ENCODE peak calls at places on chromosome 6, in four cellular contexts. G, P, V and N are unnamed samples.

GRCh38 chr6:160275511-160276003 is 16.9 kb upstream of the SLC22A2 start:
- DNase-seq in G (no peak), P (peak; percentile 95), V (no peak), N (no peak)

GRCh38 chr6:31609519-31610406 is 5.3 kb upstream of the AIF1 start:
- DNase-seq in G (no peak), P (no peak), V (peak; percentile 93), N (no peak)

GRCh38 chr6:94622784-94623183 is 954.6 kb upstream of the MANEA start:
- DNase-seq in G (no peak), P (no peak), V (no peak), N (no peak)

GRCh38 chr6:98880486-98880885 is 46.1 kb downstream of the POU3F2 start:
- DNase-seq in G (no peak), P (no peak), V (peak; percentile 92), N (no peak)

GRCh38 chr6:111485316-111485715 is 2.3 kb upstream of the REV3L start:
- DNase-seq in G (no peak), P (no peak), V (no peak), N (no peak)

GRCh38 chr6:152308306-152308705 is 328.9 kb downstream of the SYNE1 start:
- DNase-seq in G (no peak), P (no peak), V (no peak), N (no peak)

GRCh38 chr6:48068326-48069191 is 42.4 kb downstream of the PTCHD4 start:
- DNase-seq in G (no peak), P (no peak), V (peak; percentile 90), N (no peak)

GRCh38 chr6:122620428-122620827 is 10.2 kb downstream of the PKIB start:
- DNase-seq in G (no peak), P (no peak), V (peak; percentile 94), N (no peak)

GRCh38 chr6:8627085-8627861 is 191.9 kb upstream of the SLC35B3 start:
- DNase-seq in G (no peak), P (no peak), V (no peak), N (no peak)

GRCh38 chr6:129628101-129628815 is 81.7 kb downstream of the ARHGAP18 start:
- DNase-seq in G (no peak), P (no peak), V (no peak), N (no peak)

GRCh38 chr6:124393536-124393935 is 568.7 kb upstream of the RNF217 start:
- DNase-seq in G (no peak), P (no peak), V (peak; percentile 40), N (no peak)

GRCh38 chr6:79431469-79431868 is 105.8 kb downstream of the LCA5 start:
- DNase-seq in G (no peak), P (no peak), V (peak; percentile 14), N (no peak)

GRCh38 chr6:5833120-5833519 is 173.6 kb downstream of the NRN1 start:
- DNase-seq in G (no peak), P (no peak), V (no peak), N (no peak)

GRCh38 chr6:45021652-45022051 is 306.5 kb upstream of the RUNX2 start:
- DNase-seq in G (no peak), P (no peak), V (no peak), N (no peak)

GRCh38 chr6:169961772-169962561 is 210.5 kb downstream of the ERMARD start:
- DNase-seq in G (no peak), P (peak; percentile 10), V (no peak), N (no peak)

GRCh38 chr6:45293306-45293705 is 34.8 kb upstream of the RUNX2 start:
- DNase-seq in G (no peak), P (no peak), V (no peak), N (no peak)

GRCh38 chr6:96716221-96716620 is 121.1 kb downstream of the GPR63 start:
- DNase-seq in G (no peak), P (no peak), V (peak; percentile 81), N (no peak)

GRCh38 chr6:4105980-4106536 is 27.1 kb upstream of the FAM217A start:
- DNase-seq in G (no peak), P (no peak), V (no peak), N (no peak)

GRCh38 chr6:57172136-57173055 is at the start of gene BAG2:
- DNase-seq in G (peak; percentile 91), P (peak; percentile 88), V (peak; percentile 94), N (peak; percentile 87)

GRCh38 chr6:70411542-70411941 is 1.8 kb upstream of the FAM135A start:
- DNase-seq in G (no peak), P (no peak), V (no peak), N (no peak)

GRCh38 chr6:127384007-127384406 is 40.6 kb upstream of the ECHDC1 start:
- DNase-seq in G (no peak), P (no peak), V (no peak), N (no peak)

GRCh38 chr6:136362421-136363090 is 72.9 kb upstream of the BCLAF1 start:
- DNase-seq in G (no peak), P (no peak), V (no peak), N (no peak)

GRCh38 chr6:104908031-104908430 is 48.3 kb upstream of the HACE1 start:
- DNase-seq in G (no peak), P (no peak), V (no peak), N (no peak)

GRCh38 chr6:16583151-16583762 is 178.0 kb downstream of the ATXN1 start:
- DNase-seq in G (no peak), P (peak; percentile 49), V (no peak), N (no peak)

GRCh38 chr6:43665376-43665775 is 20.5 kb downstream of the RSPH9 start:
- DNase-seq in G (no peak), P (no peak), V (no peak), N (no peak)

GRCh38 chr6:7706269-7706668 is 19.6 kb upstream of the BMP6 start:
- DNase-seq in G (no peak), P (no peak), V (no peak), N (no peak)

GRCh38 chr6:72416744-72417143 is 205.1 kb upstream of the KCNQ5 start:
- DNase-seq in G (no peak), P (no peak), V (no peak), N (no peak)

GRCh38 chr6:112086744-112087135 is 542 bp downstream of the TUBE1 start:
- DNase-seq in G (peak; percentile 45), P (no peak), V (peak; percentile 60), N (no peak)

GRCh38 chr6:32627831-32628230 is 9.4 kb upstream of the HLA-DQA1 start:
- DNase-seq in G (no peak), P (no peak), V (no peak), N (no peak)

GRCh38 chr6:167826230-167827061 is at the start of gene AFDN:
- DNase-seq in G (peak; percentile 45), P (peak; percentile 50), V (peak; percentile 86), N (peak; percentile 43)

GRCh38 chr6:123497025-123497424 is 139.7 kb downstream of the TRDN start:
- DNase-seq in G (no peak), P (no peak), V (no peak), N (no peak)

GRCh38 chr6:31901415-31901952 is 402 bp downstream of the ZBTB12 start:
- DNase-seq in G (peak; percentile 61), P (peak; percentile 58), V (peak; percentile 81), N (peak; percentile 69)

GRCh38 chr6:36131517-36132220 is 1.4 kb downstream of the MAPK13 start:
- DNase-seq in G (peak; percentile 65), P (peak; percentile 12), V (peak; percentile 91), N (peak; percentile 42)

GRCh38 chr6:136644597-136644952 is 94.4 kb upstream of the MAP7 start:
- DNase-seq in G (no peak), P (no peak), V (no peak), N (no peak)

GRCh38 chr6:41025966-41026365 is 13.1 kb downstream of the UNC5CL start:
- DNase-seq in G (no peak), P (no peak), V (no peak), N (no peak)

GRCh38 chr6:110554966-110555460 is 78.6 kb upstream of the SLC22A16 start:
- DNase-seq in G (no peak), P (no peak), V (no peak), N (no peak)